ENCODE peak calls at places on chromosomes 13 and 19, in four cellular contexts. U is fibroblast of pulmonary artery, I is left ventricle myocardium inferior, K is activated B cell treated with CpG ODN at 0.5 μM for 24 hours. V is an unnamed sample.

GRCh38 chr13:110356362-110356761 is 49.3 kb downstream of the COL4A2 start:
- DNase-seq in U (no peak), I (no peak), K (no peak), V (no peak)

GRCh38 chr13:36190771-36191170 is 23.6 kb downstream of the SOHLH2 start:
- DNase-seq in U (peak; percentile 14), I (no peak), K (no peak), V (no peak)

GRCh38 chr19:6425732-6426686 is 1.4 kb upstream of the KHSRP start:
- DNase-seq in U (no peak), I (no peak), K (no peak), V (no peak)

GRCh38 chr13:75550159-75550567 is 572 bp downstream of the UCHL3 start:
- DNase-seq in U (peak; percentile 70), I (no peak), K (no peak), V (peak; percentile 44)

GRCh38 chr13:107351305-107351704 is 783.4 kb upstream of the ARGLU1 start:
- DNase-seq in U (peak; percentile 73), I (no peak), K (no peak), V (no peak)

GRCh38 chr13:51644649-51645048 is 60.4 kb downstream of the WDFY2 start:
- DNase-seq in U (peak; percentile 61), I (no peak), K (no peak), V (no peak)

GRCh38 chr13:66635526-66635925 is 594.6 kb downstream of the PCDH9 start:
- DNase-seq in U (peak; percentile 93), I (no peak), K (no peak), V (no peak)

GRCh38 chr13:111893071-111893606 is 173.8 kb upstream of the SOX1 start:
- DNase-seq in U (no peak), I (no peak), K (no peak), V (no peak)

GRCh38 chr13:34294483-34295129 is 476.7 kb downstream of the RFC3 start:
- DNase-seq in U (peak; percentile 10), I (peak; percentile 18), K (no peak), V (no peak)

GRCh38 chr19:32101206-32101605 is 244.2 kb upstream of the ZNF507 start:
- DNase-seq in U (no peak), I (no peak), K (no peak), V (no peak)

GRCh38 chr13:35672611-35673010 is 196.1 kb upstream of the MAB21L1 start:
- DNase-seq in U (no peak), I (no peak), K (no peak), V (no peak)

GRCh38 chr13:33204130-33204927 is 81.2 kb downstream of the STARD13 start:
- DNase-seq in U (peak; percentile 94), I (peak; percentile 73), K (no peak), V (no peak)

GRCh38 chr19:54464044-54464623 is 556 bp upstream of the LENG9 start:
- DNase-seq in U (peak; percentile 90), I (peak; percentile 79), K (peak; percentile 79), V (peak; percentile 87)

GRCh38 chr19:46115396-46116109 is 8.9 kb downstream of the IGFL3 start:
- DNase-seq in U (peak; percentile 30), I (no peak), K (no peak), V (peak; percentile 69)

GRCh38 chr13:20528451-20528850 is 2.8 kb upstream of the CRYL1 start:
- DNase-seq in U (no peak), I (no peak), K (no peak), V (peak; percentile 65)

GRCh38 chr13:100125946-100126345 is 37.1 kb downstream of the PCCA start:
- DNase-seq in U (no peak), I (no peak), K (no peak), V (no peak)

GRCh38 chr13:40126301-40127085 is 471.0 kb downstream of the COG6 start:
- DNase-seq in U (no peak), I (no peak), K (no peak), V (no peak)

GRCh38 chr13:77611068-77611467 is 75.6 kb downstream of the SCEL start:
- DNase-seq in U (no peak), I (no peak), K (no peak), V (no peak)

GRCh38 chr13:34048652-34049051 is 230.7 kb downstream of the RFC3 start:
- DNase-seq in U (no peak), I (no peak), K (no peak), V (no peak)

GRCh38 chr13:81872581-81872980 is 1531.7 kb upstream of the SPRY2 start:
- DNase-seq in U (no peak), I (no peak), K (no peak), V (no peak)

GRCh38 chr13:103639326-103639725 is 573.1 kb upstream of the SLC10A2 start:
- DNase-seq in U (no peak), I (no peak), K (no peak), V (no peak)

GRCh38 chr13:30580852-30581502 is 36.7 kb upstream of the USPL1 start:
- DNase-seq in U (no peak), I (no peak), K (no peak), V (no peak)

GRCh38 chr13:25231537-25231936 is 55.8 kb downstream of the MTMR6 start:
- DNase-seq in U (no peak), I (no peak), K (no peak), V (no peak)

GRCh38 chr13:29935309-29935981 is 85.0 kb upstream of the UBL3 start:
- DNase-seq in U (no peak), I (no peak), K (no peak), V (peak; percentile 76)

GRCh38 chr19:3693030-3693925 is 7.0 kb downstream of the PIP5K1C start:
- DNase-seq in U (no peak), I (no peak), K (no peak), V (no peak)

GRCh38 chr13:90835826-90836225 is 511.7 kb upstream of the MIR17HG start:
- DNase-seq in U (no peak), I (no peak), K (no peak), V (no peak)

DNA sequence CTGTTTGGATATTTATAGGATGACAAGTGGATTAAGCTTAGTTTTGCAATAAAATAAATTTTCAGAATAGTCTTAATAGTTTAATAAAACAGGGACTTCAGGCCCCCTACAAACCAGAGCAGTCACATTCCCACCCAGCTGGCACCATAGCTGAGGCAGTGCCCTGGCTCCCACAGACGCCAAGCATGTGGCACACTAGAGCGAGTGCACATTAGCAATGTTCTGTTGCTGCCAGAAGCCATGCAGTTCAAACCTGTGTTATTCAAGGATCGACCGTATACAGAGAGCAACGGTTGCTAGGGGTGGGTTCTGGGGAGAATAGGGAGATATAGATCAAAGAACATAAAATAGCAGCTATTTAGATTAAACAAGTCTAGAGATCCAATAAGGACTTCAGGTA is 419.3 kb upstream of the KLHL1 start:
- DNase-seq in U (no peak), I (no peak), K (no peak), V (no peak)
- TF ChIP-seq CTCF in U (no peak), I (no peak), K (no peak), V (no peak)

GRCh38 chr13:50576156-50576555 is 267.3 kb downstream of the DLEU7 start:
- DNase-seq in U (no peak), I (no peak), K (no peak), V (no peak)

GRCh38 chr13:50577806-50578205 is 265.7 kb downstream of the DLEU7 start:
- DNase-seq in U (no peak), I (no peak), K (no peak), V (no peak)

GRCh38 chr13:50581586-50582196 is 261.8 kb downstream of the DLEU7 start:
- DNase-seq in U (no peak), I (no peak), K (no peak), V (no peak)

GRCh38 chr13:50584856-50585580 is 258.5 kb downstream of the DLEU7 start:
- DNase-seq in U (no peak), I (no peak), K (no peak), V (no peak)

DNA sequence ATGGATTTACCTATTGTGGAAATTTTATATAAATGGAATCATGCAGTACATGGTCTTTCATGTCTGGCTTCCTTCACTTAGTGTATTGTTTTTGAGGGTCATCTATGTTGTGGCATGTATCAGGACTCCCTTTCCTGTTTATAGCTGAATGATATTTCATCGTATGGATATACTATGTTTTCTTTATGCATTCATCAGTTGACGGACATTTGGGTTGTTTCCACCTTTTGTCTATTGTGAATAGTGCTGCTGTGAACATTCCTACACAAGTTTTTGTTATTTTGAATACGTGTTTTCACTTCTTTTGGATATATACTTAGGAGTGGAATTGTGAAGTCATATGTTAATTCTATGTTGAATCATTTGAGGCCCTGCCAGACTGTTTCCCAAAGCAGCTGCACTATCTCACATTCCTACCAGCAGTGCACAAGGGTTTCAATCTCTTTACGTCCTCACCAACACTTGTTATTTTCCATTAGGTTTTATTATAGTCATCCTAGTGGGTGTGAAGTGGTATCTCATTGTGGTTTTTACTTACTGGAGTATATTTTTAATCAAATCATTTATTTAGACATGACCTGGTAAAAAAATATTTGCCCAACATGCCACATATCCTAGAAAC is 262.7 kb downstream of the DLEU7 start:
- DNase-seq in U (peak; percentile 87), I (no peak), K (no peak), V (no peak)
- TF ChIP-seq CTCF in U (peak; percentile 32), I (peak; percentile 46), K (no peak), V (no peak)

DNA sequence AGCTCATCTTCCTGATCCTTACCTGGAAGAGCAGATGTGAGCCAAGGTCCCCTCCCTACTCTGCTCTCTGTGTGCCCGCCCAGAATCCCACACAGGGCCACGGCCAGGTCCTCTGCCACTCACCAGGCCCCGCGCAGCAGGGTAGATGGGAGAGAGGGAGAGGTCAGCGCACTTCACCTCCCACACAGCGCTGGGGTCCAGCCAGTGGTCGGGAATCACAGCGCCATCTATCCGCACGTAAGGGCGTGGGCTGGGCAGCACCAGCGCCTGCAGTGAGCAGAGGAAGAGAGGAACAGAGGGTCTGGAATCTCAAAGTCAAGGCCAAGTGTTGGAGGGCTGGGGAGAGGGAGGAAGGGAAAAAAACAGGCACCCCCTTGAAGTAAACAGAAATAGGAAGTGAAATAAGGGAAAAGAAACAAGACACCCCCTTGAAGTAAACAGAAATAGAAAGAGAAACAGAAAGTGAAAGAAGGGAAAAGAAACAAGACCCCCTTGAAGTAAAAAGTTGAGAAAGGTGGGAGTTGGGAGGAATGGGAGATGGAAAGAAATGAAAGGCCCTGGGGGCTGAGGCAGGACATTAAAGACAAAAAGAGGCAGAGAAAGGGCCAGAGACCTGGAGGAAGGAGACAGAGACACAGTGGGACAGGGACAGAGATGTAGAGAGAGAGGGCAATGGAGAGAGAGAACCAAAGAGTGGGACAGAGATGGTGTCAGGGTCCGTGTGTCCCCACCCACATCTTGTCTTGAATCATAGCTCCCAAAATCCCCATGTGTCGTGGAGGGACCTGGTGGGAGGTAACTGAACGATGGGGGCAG is 7.1 kb upstream of the PLA2G4C start:
- DNase-seq in U (no peak), I (no peak), K (no peak), V (no peak)
- TF ChIP-seq CTCF in U (no peak), I (no peak), K (no peak), V (peak; percentile 20)

DNA sequence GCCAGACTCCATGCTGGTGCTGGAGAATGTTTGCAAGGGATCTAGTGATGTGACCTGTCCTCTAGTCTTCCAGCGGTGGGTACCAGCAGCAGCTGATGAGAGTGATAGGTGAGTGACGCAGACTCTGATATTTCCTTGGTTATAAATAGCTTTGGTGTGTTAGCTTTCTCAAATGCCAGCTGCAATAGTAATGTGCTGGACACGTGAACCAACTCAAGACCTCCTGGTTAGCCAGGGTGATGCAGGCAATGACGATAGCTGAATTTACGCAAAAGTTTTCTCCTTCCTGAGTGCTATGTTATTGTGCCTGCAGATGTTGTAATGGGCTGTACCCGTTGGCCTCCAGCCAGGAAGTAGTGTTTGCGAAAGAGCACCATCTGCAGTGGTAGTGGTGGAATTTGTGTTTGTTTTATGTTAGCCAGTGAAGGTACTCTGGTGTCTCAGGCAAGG is 129.5 kb downstream of the CYSLTR2 start:
- DNase-seq in U (peak; percentile 100), I (peak; percentile 73), K (no peak), V (no peak)
- TF ChIP-seq CTCF in U (peak; percentile 22), I (no peak), K (no peak), V (no peak)